ENCODE peak calls at places on chromosomes 5 and 9, in eight cellular contexts. One of them, this sample, is unnamed.

GRCh38 chr9:27340876-27341540 is 44.1 kb upstream of the EQTN start:
- DNase-seq in neuronal stem cell: peak
- DNase-seq in AG04449: no peak
- DNase-seq in HEK293T: no peak
- DNase-seq in DMS79 treated with DMSO at 0.1 percent for 48 hours: no peak
- DNase-seq in activated CD8-positive, alpha-beta memory T cell treated with anti-CD3 and anti-CD28 coated beads, Interleukin-2, amount 50 U/mL, for 48 hours: no peak
- DNase-seq in cardiac muscle cell: no peak
- DNase-seq in IMR-90: no peak
- DNase-seq in this sample: no peak

GRCh38 chr9:14778565-14778964 is 56.0 kb upstream of the CER1 start:
- DNase-seq in IMR-90: no peak
- DNase-seq in AG04449: no peak
- DNase-seq in activated CD8-positive, alpha-beta memory T cell treated with anti-CD3 and anti-CD28 coated beads, Interleukin-2, amount 50 U/mL, for 48 hours: no peak
- DNase-seq in DMS79 treated with DMSO at 0.1 percent for 48 hours: no peak
- DNase-seq in HEK293T: no peak
- DNase-seq in cardiac muscle cell: no peak
- DNase-seq in neuronal stem cell: no peak
- DNase-seq in this sample: no peak

GRCh38 chr5:180640301-180640764 is 9.1 kb downstream of the FLT4 start:
- DNase-seq in AG04449: no peak
- DNase-seq in IMR-90: no peak
- DNase-seq in DMS79 treated with DMSO at 0.1 percent for 48 hours: no peak
- DNase-seq in HEK293T: no peak
- DNase-seq in activated CD8-positive, alpha-beta memory T cell treated with anti-CD3 and anti-CD28 coated beads, Interleukin-2, amount 50 U/mL, for 48 hours: no peak
- DNase-seq in cardiac muscle cell: no peak
- DNase-seq in neuronal stem cell: no peak
- DNase-seq in this sample: no peak

GRCh38 chr9:33081128-33081851 is 4.8 kb upstream of the SMU1 start:
- DNase-seq in AG04449: peak
- DNase-seq in activated CD8-positive, alpha-beta memory T cell treated with anti-CD3 and anti-CD28 coated beads, Interleukin-2, amount 50 U/mL, for 48 hours: no peak
- DNase-seq in cardiac muscle cell: peak
- DNase-seq in IMR-90: peak
- DNase-seq in HEK293T: peak
- DNase-seq in neuronal stem cell: peak
- DNase-seq in DMS79 treated with DMSO at 0.1 percent for 48 hours: peak
- DNase-seq in this sample: peak

GRCh38 chr9:21781656-21782055 is 20.8 kb upstream of the MTAP start:
- DNase-seq in DMS79 treated with DMSO at 0.1 percent for 48 hours: no peak
- DNase-seq in activated CD8-positive, alpha-beta memory T cell treated with anti-CD3 and anti-CD28 coated beads, Interleukin-2, amount 50 U/mL, for 48 hours: no peak
- DNase-seq in IMR-90: no peak
- DNase-seq in AG04449: no peak
- DNase-seq in HEK293T: no peak
- DNase-seq in cardiac muscle cell: no peak
- DNase-seq in neuronal stem cell: no peak
- DNase-seq in this sample: no peak

GRCh38 chr9:85425153-85425611 is 316.6 kb downstream of the AGTPBP1 start:
- DNase-seq in neuronal stem cell: peak
- DNase-seq in IMR-90: no peak
- DNase-seq in activated CD8-positive, alpha-beta memory T cell treated with anti-CD3 and anti-CD28 coated beads, Interleukin-2, amount 50 U/mL, for 48 hours: peak
- DNase-seq in DMS79 treated with DMSO at 0.1 percent for 48 hours: no peak
- DNase-seq in HEK293T: peak
- DNase-seq in cardiac muscle cell: peak
- DNase-seq in AG04449: no peak
- DNase-seq in this sample: peak

GRCh38 chr9:9387511-9388115 is 1225.2 kb downstream of the PTPRD start:
- DNase-seq in IMR-90: no peak
- DNase-seq in HEK293T: no peak
- DNase-seq in cardiac muscle cell: no peak
- DNase-seq in neuronal stem cell: no peak
- DNase-seq in AG04449: no peak
- DNase-seq in DMS79 treated with DMSO at 0.1 percent for 48 hours: no peak
- DNase-seq in activated CD8-positive, alpha-beta memory T cell treated with anti-CD3 and anti-CD28 coated beads, Interleukin-2, amount 50 U/mL, for 48 hours: no peak
- DNase-seq in this sample: no peak

GRCh38 chr5:91074615-91075014 is 308.5 kb downstream of the ARRDC3 start:
- DNase-seq in cardiac muscle cell: no peak
- DNase-seq in neuronal stem cell: no peak
- DNase-seq in DMS79 treated with DMSO at 0.1 percent for 48 hours: no peak
- DNase-seq in AG04449: peak
- DNase-seq in activated CD8-positive, alpha-beta memory T cell treated with anti-CD3 and anti-CD28 coated beads, Interleukin-2, amount 50 U/mL, for 48 hours: no peak
- DNase-seq in IMR-90: peak
- DNase-seq in HEK293T: no peak
- DNase-seq in this sample: peak

GRCh38 chr5:112929336-112930081 is 7.5 kb upstream of the REEP5 start:
- DNase-seq in AG04449: no peak
- DNase-seq in HEK293T: no peak
- DNase-seq in activated CD8-positive, alpha-beta memory T cell treated with anti-CD3 and anti-CD28 coated beads, Interleukin-2, amount 50 U/mL, for 48 hours: no peak
- DNase-seq in IMR-90: peak
- DNase-seq in neuronal stem cell: no peak
- DNase-seq in cardiac muscle cell: no peak
- DNase-seq in DMS79 treated with DMSO at 0.1 percent for 48 hours: no peak
- DNase-seq in this sample: no peak

GRCh38 chr5:94884294-94884693 is 265.8 kb downstream of the SLF1 start:
- DNase-seq in IMR-90: no peak
- DNase-seq in HEK293T: peak
- DNase-seq in activated CD8-positive, alpha-beta memory T cell treated with anti-CD3 and anti-CD28 coated beads, Interleukin-2, amount 50 U/mL, for 48 hours: no peak
- DNase-seq in neuronal stem cell: no peak
- DNase-seq in AG04449: no peak
- DNase-seq in DMS79 treated with DMSO at 0.1 percent for 48 hours: no peak
- DNase-seq in cardiac muscle cell: peak
- DNase-seq in this sample: no peak

GRCh38 chr9:84850830-84851372 is 181.4 kb downstream of the NTRK2 start:
- DNase-seq in IMR-90: no peak
- DNase-seq in HEK293T: no peak
- DNase-seq in cardiac muscle cell: no peak
- DNase-seq in AG04449: no peak
- DNase-seq in DMS79 treated with DMSO at 0.1 percent for 48 hours: no peak
- DNase-seq in neuronal stem cell: no peak
- DNase-seq in activated CD8-positive, alpha-beta memory T cell treated with anti-CD3 and anti-CD28 coated beads, Interleukin-2, amount 50 U/mL, for 48 hours: no peak
- DNase-seq in this sample: no peak

GRCh38 chr5:141869514-141869913 is 8.7 kb downstream of the PCDH1 start:
- DNase-seq in HEK293T: no peak
- DNase-seq in cardiac muscle cell: no peak
- DNase-seq in neuronal stem cell: no peak
- DNase-seq in DMS79 treated with DMSO at 0.1 percent for 48 hours: no peak
- DNase-seq in activated CD8-positive, alpha-beta memory T cell treated with anti-CD3 and anti-CD28 coated beads, Interleukin-2, amount 50 U/mL, for 48 hours: no peak
- DNase-seq in IMR-90: no peak
- DNase-seq in AG04449: no peak
- DNase-seq in this sample: no peak

GRCh38 chr5:60503771-60504170 is 196.2 kb downstream of the DEPDC1B start:
- DNase-seq in activated CD8-positive, alpha-beta memory T cell treated with anti-CD3 and anti-CD28 coated beads, Interleukin-2, amount 50 U/mL, for 48 hours: no peak
- DNase-seq in neuronal stem cell: no peak
- DNase-seq in cardiac muscle cell: no peak
- DNase-seq in IMR-90: no peak
- DNase-seq in AG04449: no peak
- DNase-seq in HEK293T: no peak
- DNase-seq in DMS79 treated with DMSO at 0.1 percent for 48 hours: no peak
- DNase-seq in this sample: no peak

GRCh38 chr5:137486707-137487106 is 12.4 kb downstream of the SPOCK1 start:
- DNase-seq in neuronal stem cell: no peak
- DNase-seq in HEK293T: no peak
- DNase-seq in cardiac muscle cell: no peak
- DNase-seq in AG04449: no peak
- DNase-seq in activated CD8-positive, alpha-beta memory T cell treated with anti-CD3 and anti-CD28 coated beads, Interleukin-2, amount 50 U/mL, for 48 hours: no peak
- DNase-seq in IMR-90: peak
- DNase-seq in DMS79 treated with DMSO at 0.1 percent for 48 hours: no peak
- DNase-seq in this sample: peak

GRCh38 chr5:172364773-172365172 is 81.2 kb upstream of the UBTD2 start:
- DNase-seq in neuronal stem cell: no peak
- DNase-seq in HEK293T: no peak
- DNase-seq in activated CD8-positive, alpha-beta memory T cell treated with anti-CD3 and anti-CD28 coated beads, Interleukin-2, amount 50 U/mL, for 48 hours: no peak
- DNase-seq in cardiac muscle cell: no peak
- DNase-seq in DMS79 treated with DMSO at 0.1 percent for 48 hours: no peak
- DNase-seq in AG04449: no peak
- DNase-seq in IMR-90: no peak
- DNase-seq in this sample: no peak

GRCh38 chr5:67038817-67039603 is 157.6 kb downstream of the CD180 start:
- DNase-seq in cardiac muscle cell: peak
- DNase-seq in IMR-90: peak
- DNase-seq in HEK293T: no peak
- DNase-seq in neuronal stem cell: no peak
- DNase-seq in activated CD8-positive, alpha-beta memory T cell treated with anti-CD3 and anti-CD28 coated beads, Interleukin-2, amount 50 U/mL, for 48 hours: no peak
- DNase-seq in DMS79 treated with DMSO at 0.1 percent for 48 hours: no peak
- DNase-seq in AG04449: no peak
- DNase-seq in this sample: peak

GRCh38 chr5:95647886-95648860 is 1.6 kb downstream of the RFESD start:
- DNase-seq in DMS79 treated with DMSO at 0.1 percent for 48 hours: no peak
- DNase-seq in neuronal stem cell: no peak
- DNase-seq in IMR-90: peak
- DNase-seq in cardiac muscle cell: peak
- DNase-seq in activated CD8-positive, alpha-beta memory T cell treated with anti-CD3 and anti-CD28 coated beads, Interleukin-2, amount 50 U/mL, for 48 hours: no peak
- DNase-seq in HEK293T: no peak
- DNase-seq in AG04449: no peak
- DNase-seq in this sample: no peak

GRCh38 chr9:37026085-37026935 is 7.8 kb downstream of the PAX5 start:
- DNase-seq in DMS79 treated with DMSO at 0.1 percent for 48 hours: peak
- DNase-seq in IMR-90: no peak
- DNase-seq in activated CD8-positive, alpha-beta memory T cell treated with anti-CD3 and anti-CD28 coated beads, Interleukin-2, amount 50 U/mL, for 48 hours: no peak
- DNase-seq in AG04449: no peak
- DNase-seq in cardiac muscle cell: no peak
- DNase-seq in HEK293T: peak
- DNase-seq in neuronal stem cell: no peak
- DNase-seq in this sample: peak

GRCh38 chr5:56656816-56657740 is 158.3 kb upstream of the MAP3K1 start:
- DNase-seq in IMR-90: peak
- DNase-seq in HEK293T: no peak
- DNase-seq in neuronal stem cell: no peak
- DNase-seq in DMS79 treated with DMSO at 0.1 percent for 48 hours: no peak
- DNase-seq in activated CD8-positive, alpha-beta memory T cell treated with anti-CD3 and anti-CD28 coated beads, Interleukin-2, amount 50 U/mL, for 48 hours: no peak
- DNase-seq in AG04449: no peak
- DNase-seq in cardiac muscle cell: no peak
- DNase-seq in this sample: peak

GRCh38 chr9:98263482-98264357 is 8.3 kb upstream of the TBC1D2 start:
- DNase-seq in IMR-90: peak
- DNase-seq in activated CD8-positive, alpha-beta memory T cell treated with anti-CD3 and anti-CD28 coated beads, Interleukin-2, amount 50 U/mL, for 48 hours: peak
- DNase-seq in DMS79 treated with DMSO at 0.1 percent for 48 hours: peak
- DNase-seq in AG04449: peak
- DNase-seq in cardiac muscle cell: peak
- DNase-seq in neuronal stem cell: peak
- DNase-seq in HEK293T: peak
- DNase-seq in this sample: peak

GRCh38 chr9:108269421-108269820 is 586.4 kb downstream of the ACTL7B start:
- DNase-seq in activated CD8-positive, alpha-beta memory T cell treated with anti-CD3 and anti-CD28 coated beads, Interleukin-2, amount 50 U/mL, for 48 hours: no peak
- DNase-seq in HEK293T: no peak
- DNase-seq in neuronal stem cell: no peak
- DNase-seq in cardiac muscle cell: no peak
- DNase-seq in AG04449: no peak
- DNase-seq in IMR-90: no peak
- DNase-seq in DMS79 treated with DMSO at 0.1 percent for 48 hours: no peak
- DNase-seq in this sample: no peak

GRCh38 chr9:71766663-71767062 is 1.6 kb downstream of the CEMIP2 start:
- DNase-seq in HEK293T: no peak
- DNase-seq in AG04449: no peak
- DNase-seq in neuronal stem cell: no peak
- DNase-seq in activated CD8-positive, alpha-beta memory T cell treated with anti-CD3 and anti-CD28 coated beads, Interleukin-2, amount 50 U/mL, for 48 hours: no peak
- DNase-seq in cardiac muscle cell: no peak
- DNase-seq in DMS79 treated with DMSO at 0.1 percent for 48 hours: peak
- DNase-seq in IMR-90: no peak
- DNase-seq in this sample: peak

GRCh38 chr9:114098021-114098659 is 952 bp downstream of the KIF12 start:
- DNase-seq in AG04449: no peak
- DNase-seq in cardiac muscle cell: peak
- DNase-seq in IMR-90: no peak
- DNase-seq in neuronal stem cell: peak
- DNase-seq in HEK293T: peak
- DNase-seq in DMS79 treated with DMSO at 0.1 percent for 48 hours: peak
- DNase-seq in activated CD8-positive, alpha-beta memory T cell treated with anti-CD3 and anti-CD28 coated beads, Interleukin-2, amount 50 U/mL, for 48 hours: peak
- DNase-seq in this sample: peak

GRCh38 chr5:64840958-64841357 is 72.2 kb downstream of the CWC27 start:
- DNase-seq in cardiac muscle cell: no peak
- DNase-seq in DMS79 treated with DMSO at 0.1 percent for 48 hours: no peak
- DNase-seq in activated CD8-positive, alpha-beta memory T cell treated with anti-CD3 and anti-CD28 coated beads, Interleukin-2, amount 50 U/mL, for 48 hours: no peak
- DNase-seq in neuronal stem cell: no peak
- DNase-seq in HEK293T: no peak
- DNase-seq in AG04449: no peak
- DNase-seq in IMR-90: no peak
- DNase-seq in this sample: no peak

This sample was measured in ELR.